ENCODE peak calls at places on chromosomes 12 and 14, in five cellular contexts. B is neuronal stem cell, Q is trophoblast cell, X is H9, A is H1. T is an unnamed sample.

GRCh38 chr14:96177766-96178377 is 26.8 kb upstream of the BDKRB2 start:
- DNase-seq in B (no peak), Q (no peak), X (no peak), A (no peak), T (no peak)

GRCh38 chr14:99645545-99646505 is 896 bp downstream of the HHIPL1 start:
- DNase-seq in B (no peak), Q (no peak), X (no peak), A (no peak), T (no peak)

GRCh38 chr12:42143401-42144173 is 1.1 kb downstream of the GXYLT1 start:
- DNase-seq in B (no peak), Q (no peak), X (no peak), A (no peak), T (peak)

GRCh38 chr14:60090864-60091519 is 731 bp upstream of the PCNX4 start:
- DNase-seq in B (no peak), Q (no peak), X (no peak), A (no peak), T (peak)

GRCh38 chr12:20885116-20885515 is 74.6 kb downstream of the SLCO1B3 start:
- DNase-seq in B (no peak), Q (no peak), X (no peak), A (no peak), T (no peak)

GRCh38 chr14:105068818-105069217 is 3.6 kb upstream of the GPR132 start:
- DNase-seq in B (no peak), Q (no peak), X (no peak), A (no peak), T (no peak)

GRCh38 chr14:93832665-93833064 is 44.4 kb upstream of the PRIMA1 start:
- DNase-seq in B (no peak), Q (no peak), X (no peak), A (no peak), T (no peak)

GRCh38 chr12:113271853-113272561 is 50.7 kb downstream of the TPCN1 start:
- DNase-seq in B (no peak), Q (peak), X (no peak), A (no peak), T (peak)

GRCh38 chr14:105064721-105065143 is 498 bp downstream of the GPR132 start:
- DNase-seq in B (no peak), Q (no peak), X (peak), A (no peak), T (peak)

GRCh38 chr12:12099102-12099501 is 28.4 kb downstream of the BCL2L14 start:
- DNase-seq in B (no peak), Q (no peak), X (no peak), A (no peak), T (no peak)

GRCh38 chr12:118189761-118190181 is 53.8 kb downstream of the PEBP1 start:
- DNase-seq in B (peak), Q (no peak), X (peak), A (no peak), T (peak)
- H4K8ac ChIP-seq in B (no peak), Q (peak), X (no peak), A (peak), T (peak)

DNA sequence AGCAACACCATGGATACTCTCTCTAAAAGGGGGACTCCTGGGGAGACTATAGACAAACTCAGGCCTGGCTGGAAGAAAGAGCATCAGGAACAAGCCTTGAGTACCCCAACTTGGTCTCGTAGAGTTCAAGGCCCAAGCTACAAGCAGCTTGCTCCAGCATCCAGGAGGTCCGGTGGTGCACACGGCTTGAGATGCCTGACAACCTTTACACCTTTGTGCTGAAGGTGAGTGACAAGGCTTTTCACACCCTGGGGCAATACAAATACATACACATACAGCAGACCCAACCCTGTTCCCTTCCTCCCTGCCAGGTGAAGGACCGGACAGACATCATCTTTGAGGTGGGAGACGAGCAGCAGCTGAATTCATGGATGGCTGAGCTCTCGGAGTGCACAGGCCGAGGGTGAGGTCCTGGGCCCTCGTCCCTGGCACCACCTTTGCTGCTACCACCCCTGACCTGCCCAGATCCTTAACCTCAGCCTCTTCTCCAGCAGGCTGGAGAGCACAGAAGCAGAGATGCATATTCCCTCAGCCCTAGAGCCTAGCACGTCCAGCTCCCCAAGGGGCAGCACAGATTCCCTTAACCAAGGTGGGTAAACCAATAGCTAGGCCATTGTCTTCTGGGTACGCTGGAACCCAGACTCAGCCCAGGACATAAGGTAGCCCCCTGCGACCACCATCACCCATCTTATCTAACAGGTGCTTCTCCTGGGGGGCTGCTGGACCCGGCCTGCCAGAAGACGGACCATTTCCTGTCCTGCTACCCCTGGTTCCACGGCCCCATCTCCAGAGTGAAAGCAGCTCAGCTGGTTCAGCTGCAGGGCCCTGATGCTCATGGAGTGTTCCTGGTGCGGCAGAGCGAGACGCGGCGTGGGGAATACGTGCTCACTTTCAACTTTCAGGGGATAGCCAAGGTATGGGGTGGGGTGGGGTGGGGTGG is 41.2 kb downstream of the SH2B3 start:
- DNase-seq in B (no peak), Q (no peak), X (no peak), A (no peak), T (no peak)
- H4K8ac ChIP-seq in B (no peak), Q (no peak), X (no peak), A (no peak), T (no peak)

GRCh38 chr12:46904406-46905240 is 78.8 kb upstream of the SLC38A4 start:
- DNase-seq in B (no peak), Q (no peak), X (no peak), A (no peak), T (peak)

GRCh38 chr12:46908936-46909635 is 83.3 kb upstream of the SLC38A4 start:
- DNase-seq in B (no peak), Q (no peak), X (no peak), A (no peak), T (no peak)

GRCh38 chr12:46910830-46911229 is 85.0 kb upstream of the SLC38A4 start:
- DNase-seq in B (no peak), Q (no peak), X (no peak), A (no peak), T (no peak)

GRCh38 chr12:46908236-46908935 is 82.6 kb upstream of the SLC38A4 start:
- DNase-seq in B (no peak), Q (peak), X (no peak), A (no peak), T (peak)

GRCh38 chr12:46907791-46908190 is 82.0 kb upstream of the SLC38A4 start:
- DNase-seq in B (no peak), Q (no peak), X (no peak), A (no peak), T (no peak)
- H4K8ac ChIP-seq in B (no peak), Q (peak), X (peak), A (no peak), T (no peak)

GRCh38 chr12:54357802-54358619 is 6.3 kb downstream of the GPR84 start:
- DNase-seq in B (no peak), Q (no peak), X (peak), A (no peak), T (no peak)
- H4K8ac ChIP-seq in B (no peak), Q (peak), X (no peak), A (no peak), T (peak)

GRCh38 chr14:64983439-64984310 is 3.0 kb upstream of the FNTB start:
- DNase-seq in B (no peak), Q (no peak), X (no peak), A (no peak), T (peak)

GRCh38 chr14:64974563-64974962 is 2.4 kb upstream of the RAB15 start:
- DNase-seq in B (no peak), Q (no peak), X (peak), A (no peak), T (no peak)

GRCh38 chr14:64973826-64974225 is 1.7 kb upstream of the RAB15 start:
- DNase-seq in B (no peak), Q (no peak), X (no peak), A (no peak), T (no peak)

GRCh38 chr14:64979336-64980074 is 7.2 kb upstream of the FNTB start:
- DNase-seq in B (no peak), Q (no peak), X (no peak), A (no peak), T (peak)
- H4K8ac ChIP-seq in B (no peak), Q (no peak), X (no peak), A (no peak), T (no peak)

T was measured in IMR-90.